ENCODE peak calls at places on chromosomes 2 and 18, in seven cellular contexts. One of them, this sample, is unnamed.

GRCh38 chr2:24894750-24895149 is 25.3 kb downstream of the ADCY3 start:
- DNase-seq in sigmoid colon: no peak
- DNase-seq in NCI-H1092 treated with DMSO at 0.1 percent for 48 hours: no peak
- DNase-seq in sciatic nerve: no peak
- DNase-seq in EL: no peak
- DNase-seq in NCI-H510A: no peak
- DNase-seq in nucleus accumbens: no peak
- DNase-seq in this sample: no peak

GRCh38 chr18:55587341-55588000 is 521 bp downstream of the TCF4 start:
- DNase-seq in NCI-H1092 treated with DMSO at 0.1 percent for 48 hours: peak; percentile 47
- DNase-seq in sciatic nerve: no peak
- DNase-seq in sigmoid colon: no peak
- DNase-seq in EL: peak; percentile 45
- DNase-seq in nucleus accumbens: peak; percentile 46
- DNase-seq in NCI-H510A: peak; percentile 6
- DNase-seq in this sample: peak; percentile 19

GRCh38 chr2:52390651-52391050 is 1358.7 kb upstream of the NRXN1 start:
- DNase-seq in EL: no peak
- DNase-seq in sigmoid colon: no peak
- DNase-seq in NCI-H1092 treated with DMSO at 0.1 percent for 48 hours: no peak
- DNase-seq in NCI-H510A: no peak
- DNase-seq in sciatic nerve: no peak
- DNase-seq in nucleus accumbens: no peak
- DNase-seq in this sample: no peak

GRCh38 chr2:179106342-179107178 is 56.6 kb upstream of the CCDC141 start:
- DNase-seq in sigmoid colon: peak; percentile 70
- DNase-seq in sciatic nerve: no peak
- DNase-seq in NCI-H1092 treated with DMSO at 0.1 percent for 48 hours: peak; percentile 21
- DNase-seq in NCI-H510A: no peak
- DNase-seq in EL: peak; percentile 96
- DNase-seq in nucleus accumbens: peak; percentile 12
- DNase-seq in this sample: peak; percentile 97

GRCh38 chr2:121837596-121837995 is 82.1 kb downstream of the TSN start:
- DNase-seq in sciatic nerve: no peak
- DNase-seq in NCI-H1092 treated with DMSO at 0.1 percent for 48 hours: no peak
- DNase-seq in nucleus accumbens: no peak
- DNase-seq in NCI-H510A: no peak
- DNase-seq in sigmoid colon: no peak
- DNase-seq in EL: no peak
- DNase-seq in this sample: no peak

GRCh38 chr2:72367530-72368225 is 220.0 kb upstream of the CYP26B1 start:
- DNase-seq in NCI-H1092 treated with DMSO at 0.1 percent for 48 hours: no peak
- DNase-seq in nucleus accumbens: peak; percentile 7
- DNase-seq in EL: peak; percentile 93
- DNase-seq in NCI-H510A: no peak
- DNase-seq in sigmoid colon: no peak
- DNase-seq in sciatic nerve: peak; percentile 48
- DNase-seq in this sample: peak; percentile 84

GRCh38 chr2:43024515-43024962 is 201.9 kb downstream of the ZFP36L2 start:
- DNase-seq in EL: peak; percentile 60
- DNase-seq in nucleus accumbens: peak; percentile 80
- DNase-seq in NCI-H510A: no peak
- DNase-seq in sigmoid colon: peak; percentile 87
- DNase-seq in NCI-H1092 treated with DMSO at 0.1 percent for 48 hours: peak; percentile 21
- DNase-seq in sciatic nerve: peak; percentile 89
- DNase-seq in this sample: peak; percentile 54

GRCh38 chr2:197167608-197168287 is 142.8 kb downstream of the ANKRD44 start:
- DNase-seq in NCI-H1092 treated with DMSO at 0.1 percent for 48 hours: no peak
- DNase-seq in nucleus accumbens: no peak
- DNase-seq in EL: no peak
- DNase-seq in sciatic nerve: no peak
- DNase-seq in sigmoid colon: no peak
- DNase-seq in NCI-H510A: no peak
- DNase-seq in this sample: no peak

GRCh38 chr18:42290318-42291307 is 335.6 kb downstream of the PIK3C3 start:
- DNase-seq in NCI-H510A: no peak
- DNase-seq in EL: no peak
- DNase-seq in sigmoid colon: no peak
- DNase-seq in sciatic nerve: no peak
- DNase-seq in nucleus accumbens: no peak
- DNase-seq in NCI-H1092 treated with DMSO at 0.1 percent for 48 hours: peak; percentile 30
- DNase-seq in this sample: no peak

GRCh38 chr2:137729305-137729704 is 235.0 kb upstream of the HNMT start:
- DNase-seq in NCI-H1092 treated with DMSO at 0.1 percent for 48 hours: no peak
- DNase-seq in EL: no peak
- DNase-seq in sigmoid colon: no peak
- DNase-seq in nucleus accumbens: no peak
- DNase-seq in NCI-H510A: no peak
- DNase-seq in sciatic nerve: no peak
- DNase-seq in this sample: no peak

GRCh38 chr2:105397025-105397722 is 1.7 kb downstream of the FHL2 start:
- DNase-seq in sciatic nerve: no peak
- DNase-seq in NCI-H1092 treated with DMSO at 0.1 percent for 48 hours: no peak
- DNase-seq in NCI-H510A: no peak
- DNase-seq in EL: peak; percentile 70
- DNase-seq in sigmoid colon: no peak
- DNase-seq in nucleus accumbens: no peak
- DNase-seq in this sample: no peak

GRCh38 chr2:70304501-70304900 is 2.6 kb upstream of the FAM136A start:
- DNase-seq in nucleus accumbens: no peak
- DNase-seq in sciatic nerve: no peak
- DNase-seq in NCI-H1092 treated with DMSO at 0.1 percent for 48 hours: peak; percentile 3
- DNase-seq in EL: no peak
- DNase-seq in NCI-H510A: peak; percentile 50
- DNase-seq in sigmoid colon: no peak
- DNase-seq in this sample: no peak

GRCh38 chr2:62200291-62200841 is 4.5 kb downstream of the B3GNT2 start:
- DNase-seq in sciatic nerve: no peak
- DNase-seq in sigmoid colon: no peak
- DNase-seq in nucleus accumbens: no peak
- DNase-seq in NCI-H1092 treated with DMSO at 0.1 percent for 48 hours: no peak
- DNase-seq in NCI-H510A: no peak
- DNase-seq in EL: no peak
- DNase-seq in this sample: no peak

GRCh38 chr18:42072407-42072806 is 117.4 kb downstream of the PIK3C3 start:
- DNase-seq in nucleus accumbens: no peak
- DNase-seq in sciatic nerve: no peak
- DNase-seq in sigmoid colon: no peak
- DNase-seq in NCI-H510A: no peak
- DNase-seq in NCI-H1092 treated with DMSO at 0.1 percent for 48 hours: no peak
- DNase-seq in EL: no peak
- DNase-seq in this sample: no peak

GRCh38 chr18:74183110-74183509 is 34.8 kb downstream of the TIMM21 start:
- DNase-seq in sigmoid colon: no peak
- DNase-seq in NCI-H1092 treated with DMSO at 0.1 percent for 48 hours: peak; percentile 32
- DNase-seq in NCI-H510A: peak; percentile 96
- DNase-seq in nucleus accumbens: no peak
- DNase-seq in EL: no peak
- DNase-seq in sciatic nerve: no peak
- DNase-seq in this sample: no peak

GRCh38 chr2:216349366-216349765 is 22.9 kb downstream of the MARCHF4 start:
- DNase-seq in sciatic nerve: no peak
- DNase-seq in NCI-H1092 treated with DMSO at 0.1 percent for 48 hours: no peak
- DNase-seq in EL: no peak
- DNase-seq in sigmoid colon: no peak
- DNase-seq in nucleus accumbens: no peak
- DNase-seq in NCI-H510A: peak; percentile 70
- DNase-seq in this sample: no peak

GRCh38 chr2:53765749-53766148 is 1.9 kb upstream of the CHAC2 start:
- DNase-seq in sigmoid colon: no peak
- DNase-seq in NCI-H510A: no peak
- DNase-seq in nucleus accumbens: no peak
- DNase-seq in EL: no peak
- DNase-seq in sciatic nerve: no peak
- DNase-seq in NCI-H1092 treated with DMSO at 0.1 percent for 48 hours: no peak
- DNase-seq in this sample: no peak

GRCh38 chr2:69163109-69163508 is 150.1 kb downstream of the ANTXR1 start:
- DNase-seq in sigmoid colon: no peak
- DNase-seq in EL: peak; percentile 81
- DNase-seq in nucleus accumbens: no peak
- DNase-seq in NCI-H1092 treated with DMSO at 0.1 percent for 48 hours: no peak
- DNase-seq in sciatic nerve: no peak
- DNase-seq in NCI-H510A: no peak
- DNase-seq in this sample: peak; percentile 92

GRCh38 chr2:219870023-219870422 is 242.6 kb downstream of the SLC4A3 start:
- DNase-seq in sciatic nerve: no peak
- DNase-seq in nucleus accumbens: no peak
- DNase-seq in sigmoid colon: no peak
- DNase-seq in NCI-H1092 treated with DMSO at 0.1 percent for 48 hours: no peak
- DNase-seq in NCI-H510A: no peak
- DNase-seq in EL: peak; percentile 73
- DNase-seq in this sample: peak; percentile 10

GRCh38 chr2:190860985-190861721 is 19.5 kb upstream of the GLS start:
- DNase-seq in NCI-H1092 treated with DMSO at 0.1 percent for 48 hours: no peak
- DNase-seq in nucleus accumbens: no peak
- DNase-seq in NCI-H510A: no peak
- DNase-seq in sigmoid colon: no peak
- DNase-seq in sciatic nerve: no peak
- DNase-seq in EL: peak; percentile 83
- DNase-seq in this sample: peak; percentile 84

GRCh38 chr2:234355052-234355720 is 141.7 kb downstream of the ARL4C start:
- DNase-seq in nucleus accumbens: no peak
- DNase-seq in sigmoid colon: no peak
- DNase-seq in NCI-H1092 treated with DMSO at 0.1 percent for 48 hours: no peak
- DNase-seq in sciatic nerve: no peak
- DNase-seq in EL: no peak
- DNase-seq in NCI-H510A: peak; percentile 39
- DNase-seq in this sample: no peak

GRCh38 chr18:77004555-77005380 is 127.8 kb downstream of the MBP start:
- DNase-seq in nucleus accumbens: no peak
- DNase-seq in sciatic nerve: no peak
- DNase-seq in EL: no peak
- DNase-seq in sigmoid colon: no peak
- DNase-seq in NCI-H510A: no peak
- DNase-seq in NCI-H1092 treated with DMSO at 0.1 percent for 48 hours: no peak
- DNase-seq in this sample: no peak

GRCh38 chr2:70199320-70199864 is 8.6 kb upstream of the C2orf42 start:
- DNase-seq in sciatic nerve: no peak
- DNase-seq in nucleus accumbens: no peak
- DNase-seq in NCI-H1092 treated with DMSO at 0.1 percent for 48 hours: no peak
- DNase-seq in NCI-H510A: no peak
- DNase-seq in sigmoid colon: no peak
- DNase-seq in EL: no peak
- DNase-seq in this sample: no peak

GRCh38 chr2:200635251-200635650 is 49.4 kb downstream of the AOX1 start:
- DNase-seq in sciatic nerve: no peak
- DNase-seq in nucleus accumbens: no peak
- DNase-seq in sigmoid colon: no peak
- DNase-seq in EL: no peak
- DNase-seq in NCI-H510A: no peak
- DNase-seq in NCI-H1092 treated with DMSO at 0.1 percent for 48 hours: no peak
- DNase-seq in this sample: no peak

GRCh38 chr18:5456577-5457466 is 87.0 kb downstream of the EPB41L3 start:
- DNase-seq in sigmoid colon: peak; percentile 68
- DNase-seq in NCI-H510A: no peak
- DNase-seq in NCI-H1092 treated with DMSO at 0.1 percent for 48 hours: no peak
- DNase-seq in EL: no peak
- DNase-seq in sciatic nerve: peak; percentile 62
- DNase-seq in nucleus accumbens: peak; percentile 46
- DNase-seq in this sample: no peak

GRCh38 chr2:20428717-20429490 is 18.0 kb upstream of the RHOB start:
- DNase-seq in NCI-H1092 treated with DMSO at 0.1 percent for 48 hours: no peak
- DNase-seq in NCI-H510A: no peak
- DNase-seq in nucleus accumbens: no peak
- DNase-seq in sciatic nerve: no peak
- DNase-seq in EL: no peak
- DNase-seq in sigmoid colon: no peak
- DNase-seq in this sample: no peak

GRCh38 chr2:109614715-109615636 is 812 bp downstream of the SOWAHC start:
- DNase-seq in sigmoid colon: peak; percentile 71
- DNase-seq in NCI-H510A: peak; percentile 24
- DNase-seq in EL: peak; percentile 37
- DNase-seq in nucleus accumbens: peak; percentile 21
- DNase-seq in sciatic nerve: peak; percentile 70
- DNase-seq in NCI-H1092 treated with DMSO at 0.1 percent for 48 hours: peak; percentile 16
- DNase-seq in this sample: no peak

GRCh38 chr18:53991202-53991601 is 233.3 kb downstream of the MBD2 start:
- DNase-seq in NCI-H1092 treated with DMSO at 0.1 percent for 48 hours: no peak
- DNase-seq in sciatic nerve: no peak
- DNase-seq in NCI-H510A: no peak
- DNase-seq in EL: peak; percentile 73
- DNase-seq in nucleus accumbens: no peak
- DNase-seq in sigmoid colon: no peak
- DNase-seq in this sample: peak; percentile 92

This sample was measured in A172.